ENCODE peak calls at places on chromosomes 13 and 19, in five cellular contexts. I is CD8-positive, alpha-beta T cell; T is upper lobe of left lung; Z is progenitor cell of endocrine pancreas; M is bronchial epithelial cell. P is an unnamed sample.

GRCh38 chr19:5627395-5627904 is 4.6 kb downstream of the SAFB start:
- DNase-seq in Z (no peak), I (no peak), T (peak; percentile 78), M (no peak), P (no peak)

GRCh38 chr13:45046445-45046844 is 57.1 kb downstream of the GPALPP1 start:
- DNase-seq in I (no peak), Z (no peak), M (no peak), T (no peak), P (no peak)

GRCh38 chr13:72101768-72102400 is 234.9 kb upstream of the DACH1 start:
- DNase-seq in M (no peak), Z (no peak), T (no peak), I (no peak), P (no peak)

GRCh38 chr13:29513981-29514719 is 81.3 kb downstream of the SLC7A1 start:
- DNase-seq in M (no peak), I (no peak), Z (no peak), T (no peak), P (no peak)

GRCh38 chr13:84126671-84127171 is 244.4 kb upstream of the SLITRK1 start:
- DNase-seq in Z (no peak), I (no peak), T (no peak), M (peak; percentile 28), P (peak; percentile 30)

GRCh38 chr19:5193192-5193591 is 147.4 kb downstream of the PTPRS start:
- DNase-seq in I (no peak), T (no peak), Z (no peak), M (no peak), P (no peak)

GRCh38 chr19:45103200-45103624 is 10.2 kb downstream of the PPP1R37 start:
- DNase-seq in I (no peak), M (no peak), Z (no peak), T (peak; percentile 42), P (peak; percentile 52)

GRCh38 chr13:75759531-75759930 is 123.4 kb downstream of the LMO7 start:
- DNase-seq in Z (no peak), T (no peak), M (no peak), I (no peak), P (no peak)

GRCh38 chr13:99308481-99309087 is 1.4 kb upstream of the GPR183 start:
- DNase-seq in M (peak; percentile 39), I (no peak), Z (no peak), T (no peak), P (no peak)

GRCh38 chr13:36355632-36356031 is 9.4 kb upstream of the SPART start:
- DNase-seq in Z (no peak), M (no peak), T (no peak), I (no peak), P (no peak)

GRCh38 chr13:57569981-57570380 is 61.6 kb upstream of the PCDH17 start:
- DNase-seq in Z (no peak), M (no peak), I (no peak), T (no peak), P (no peak)

GRCh38 chr19:33132425-33132824 is 511 bp downstream of the WDR88 start:
- DNase-seq in I (no peak), M (no peak), Z (no peak), T (no peak), P (no peak)

GRCh38 chr19:30254214-30254613 is 118.0 kb upstream of the ZNF536 start:
- DNase-seq in I (no peak), M (no peak), Z (no peak), T (no peak), P (no peak)

GRCh38 chr19:45019187-45019586 is 17.9 kb downstream of the RELB start:
- DNase-seq in T (no peak), I (no peak), Z (no peak), M (peak; percentile 8), P (no peak)

GRCh38 chr13:40269086-40269485 is 397.4 kb downstream of the FOXO1 start:
- DNase-seq in M (no peak), T (no peak), I (no peak), Z (no peak), P (no peak)

GRCh38 chr13:26378116-26378515 is 124.2 kb downstream of the CDK8 start:
- DNase-seq in I (no peak), Z (no peak), M (no peak), T (no peak), P (no peak)

GRCh38 chr13:79782541-79783216 is 301.7 kb downstream of the NDFIP2 start:
- DNase-seq in T (peak; percentile 47), I (no peak), M (peak; percentile 69), Z (peak; percentile 42), P (no peak)

GRCh38 chr13:101059803-101060202 is 356.5 kb downstream of the NALCN start:
- DNase-seq in T (no peak), M (no peak), I (no peak), Z (no peak), P (no peak)

GRCh38 chr13:76803831-76804230 is 82.4 kb downstream of the KCTD12 start:
- DNase-seq in M (no peak), T (no peak), Z (no peak), I (no peak), P (no peak)

GRCh38 chr13:31675521-31675953 is 63.8 kb upstream of the RXFP2 start:
- DNase-seq in I (no peak), Z (no peak), T (no peak), M (no peak), P (no peak)

GRCh38 chr13:29556742-29557141 is 38.7 kb downstream of the SLC7A1 start:
- DNase-seq in I (no peak), Z (no peak), M (no peak), T (no peak), P (no peak)

GRCh38 chr13:77733674-77734073 is 36.2 kb downstream of the SLAIN1 start:
- DNase-seq in I (no peak), T (no peak), Z (no peak), M (no peak), P (no peak)

GRCh38 chr19:10762656-10763055 is 44.8 kb downstream of the DNM2 start:
- DNase-seq in M (no peak), T (no peak), Z (no peak), I (no peak), P (no peak)

GRCh38 chr19:5048091-5048726 is 79.3 kb downstream of the KDM4B start:
- DNase-seq in I (peak; percentile 37), T (peak; percentile 77), Z (peak; percentile 77), M (peak; percentile 65), P (peak; percentile 62)

GRCh38 chr13:110352735-110353134 is 45.7 kb downstream of the COL4A2 start:
- DNase-seq in I (no peak), T (no peak), M (no peak), Z (no peak), P (no peak)

GRCh38 chr19:55173717-55174409 is 6.2 kb downstream of the SYT5 start:
- DNase-seq in M (peak; percentile 35), Z (no peak), I (no peak), T (no peak), P (no peak)

GRCh38 chr13:24747248-24748151 is 16.5 kb upstream of the RNF17 start:
- DNase-seq in Z (peak; percentile 27), T (no peak), M (no peak), I (no peak), P (no peak)

DNA sequence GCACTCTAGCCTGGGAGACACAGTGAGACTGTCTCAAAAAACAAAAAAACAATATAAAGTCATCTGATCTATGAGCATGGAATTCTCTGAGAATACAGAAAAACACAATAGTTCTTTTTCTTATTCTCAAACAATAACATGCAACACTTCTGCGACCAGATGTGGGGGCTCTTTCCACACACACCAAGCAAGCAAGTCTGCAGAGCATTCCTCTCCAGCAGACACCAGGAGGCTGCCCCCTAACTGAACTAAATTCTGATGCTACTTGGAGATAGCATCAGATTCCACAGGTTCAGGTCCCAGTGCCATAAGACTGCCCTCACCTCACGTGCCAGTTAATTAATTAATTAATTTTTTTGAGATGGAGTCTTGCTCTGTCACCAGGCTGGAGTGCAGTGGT is 27.7 kb downstream of the ZNF101 start:
- DNase-seq in Z (no peak), T (no peak), I (no peak), M (no peak), P (no peak)
- TF ChIP-seq CTCF in Z (no peak), T (no peak), I (no peak), M (no peak), P (no peak)

GRCh38 chr13:70339738-70340137 is 231.5 kb upstream of the KLHL1 start:
- DNase-seq in T (no peak), Z (no peak), I (no peak), M (peak; percentile 30), P (no peak)
- TF ChIP-seq CTCF in T (no peak), Z (peak; percentile 61), I (no peak), M (peak; percentile 72), P (no peak)

GRCh38 chr13:98142427-98143156 is at the start of gene FARP1:
- DNase-seq in M (peak; percentile 38), I (no peak), T (peak; percentile 81), Z (peak; percentile 91), P (no peak)
- TF ChIP-seq CTCF in M (peak; percentile 27), I (no peak), T (peak; percentile 82), Z (peak; percentile 51), P (no peak)

DNA sequence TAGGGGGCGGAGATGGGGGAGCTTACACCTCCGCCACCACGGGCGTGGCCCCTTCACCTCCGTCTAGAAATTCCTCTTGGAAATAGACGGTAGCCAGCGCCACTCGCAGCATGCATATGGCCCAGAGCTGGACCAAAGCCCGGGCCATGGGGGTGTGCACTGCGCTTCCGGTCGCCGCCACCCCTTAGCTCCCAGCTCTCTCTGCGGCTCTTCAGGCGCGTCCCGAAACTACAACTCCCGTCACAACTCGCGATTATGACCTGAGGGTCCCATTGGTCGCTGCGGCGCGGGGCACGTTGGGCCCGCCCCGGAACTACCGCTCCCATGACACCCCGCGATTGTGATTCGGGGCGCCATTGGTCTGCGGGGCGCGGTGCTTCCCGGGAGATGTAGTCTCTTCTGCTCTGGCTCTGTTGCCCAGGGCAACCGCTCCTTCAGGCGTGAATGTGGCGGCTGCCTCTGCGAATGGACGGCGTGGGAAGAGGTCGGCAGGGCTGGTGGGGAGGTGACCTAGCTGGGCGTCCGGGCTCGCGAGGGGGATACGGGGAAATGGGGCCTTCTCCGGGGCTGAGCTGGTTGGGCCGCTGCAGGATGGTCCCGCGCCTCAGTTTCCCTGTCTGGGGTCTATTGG is at the start of the genes C19orf44 and CALR3:
- DNase-seq in I (peak; percentile 95), M (peak; percentile 94), T (peak; percentile 99), Z (peak; percentile 96), P (peak; percentile 95)
- TF ChIP-seq CTCF in I (no peak), M (no peak), T (peak; percentile 12), Z (no peak), P (no peak)

GRCh38 chr19:49413348-49413747 is 9.9 kb downstream of the PTH2 start:
- DNase-seq in T (no peak), Z (no peak), M (no peak), I (no peak), P (no peak)
- TF ChIP-seq CTCF in T (no peak), Z (no peak), M (no peak), I (no peak), P (no peak)

GRCh38 chr13:20093946-20094345 is 66.9 kb downstream of the GJA3 start:
- DNase-seq in Z (no peak), T (no peak), M (no peak), I (no peak), P (no peak)

GRCh38 chr13:20090349-20090748 is 70.5 kb downstream of the GJA3 start:
- DNase-seq in Z (no peak), T (no peak), I (no peak), M (peak; percentile 11), P (no peak)
- TF ChIP-seq CTCF in Z (no peak), T (no peak), I (peak; percentile 21), M (no peak), P (peak; percentile 12)